ENCODE peak calls at places on chromosomes 3 and 15, in eight cellular contexts. H is DMS153; U is activated effector memory CD4-positive, alpha-beta T cell treated with anti-CD3 and anti-CD28 coated beads, Interleukin-2, amount 50 U/mL, for 16 hours; M is choroid plexus epithelial cell; S is heart right ventricle; K is left colon; V is omental fat pad; B is GM04503. Q is an unnamed sample.

GRCh38 chr3:34207826-34208225 is 409.4 kb downstream of the PDCD6IP start:
- DNase-seq in H (no peak), U (no peak), M (peak; percentile 26), S (no peak), K (no peak), V (no peak), B (no peak), Q (no peak)

GRCh38 chr15:52148409-52148808 is 35.8 kb upstream of the BCL2L10 start:
- DNase-seq in H (no peak), U (no peak), M (no peak), S (no peak), K (no peak), V (no peak), B (no peak), Q (peak; percentile 27)

GRCh38 chr3:57228734-57229505 is 1.4 kb downstream of the APPL1 start:
- DNase-seq in H (no peak), U (no peak), M (peak; percentile 49), S (no peak), K (no peak), V (no peak), B (peak; percentile 66), Q (no peak)

GRCh38 chr3:70179111-70179510 is 133.3 kb downstream of the MDFIC2 start:
- DNase-seq in H (no peak), U (no peak), M (no peak), S (no peak), K (no peak), V (no peak), B (no peak), Q (no peak)

GRCh38 chr15:86611392-86612040 is 531.8 kb downstream of the AGBL1 start:
- DNase-seq in H (no peak), U (peak; percentile 63), M (no peak), S (no peak), K (no peak), V (no peak), B (no peak), Q (no peak)

GRCh38 chr3:195758721-195759353 is 38.1 kb downstream of the MUC20 start:
- DNase-seq in H (no peak), U (no peak), M (no peak), S (no peak), K (no peak), V (no peak), B (no peak), Q (no peak)

GRCh38 chr3:159762981-159763465 is 225.6 kb upstream of the IL12A start:
- DNase-seq in H (peak; percentile 51), U (no peak), M (peak; percentile 84), S (peak; percentile 89), K (peak; percentile 44), V (peak; percentile 38), B (peak; percentile 60), Q (peak; percentile 82)

GRCh38 chr3:100553618-100554372 is 55.6 kb upstream of the ADGRG7 start:
- DNase-seq in H (no peak), U (no peak), M (no peak), S (no peak), K (no peak), V (no peak), B (no peak), Q (no peak)

GRCh38 chr3:7684193-7684592 is 817.4 kb upstream of the LMCD1 start:
- DNase-seq in H (no peak), U (no peak), M (peak; percentile 10), S (no peak), K (no peak), V (no peak), B (no peak), Q (no peak)

GRCh38 chr3:51703776-51704510 is 2.9 kb upstream of the GRM2 start:
- DNase-seq in H (no peak), U (no peak), M (no peak), S (no peak), K (no peak), V (no peak), B (no peak), Q (peak; percentile 43)

GRCh38 chr15:51864408-51865056 is 35.1 kb downstream of the TMOD3 start:
- DNase-seq in H (no peak), U (no peak), M (no peak), S (no peak), K (no peak), V (no peak), B (no peak), Q (peak; percentile 96)

GRCh38 chr3:12901631-12902045 is 60.3 kb upstream of the RPL32 start:
- DNase-seq in H (no peak), U (no peak), M (no peak), S (no peak), K (no peak), V (no peak), B (no peak), Q (no peak)

GRCh38 chr15:64581408-64581761 is 121.0 kb downstream of the ZNF609 start:
- DNase-seq in H (no peak), U (no peak), M (no peak), S (no peak), K (no peak), V (no peak), B (no peak), Q (no peak)

GRCh38 chr3:136838641-136839555 is 20.0 kb downstream of the SLC35G2 start:
- DNase-seq in H (no peak), U (no peak), M (peak; percentile 70), S (no peak), K (no peak), V (no peak), B (no peak), Q (no peak)

GRCh38 chr3:56595956-56596355 is 39.0 kb downstream of the CCDC66 start:
- DNase-seq in H (no peak), U (no peak), M (no peak), S (no peak), K (no peak), V (no peak), B (no peak), Q (no peak)

GRCh38 chr3:72153477-72154314 is 368.7 kb upstream of the PROK2 start:
- DNase-seq in H (no peak), U (no peak), M (no peak), S (no peak), K (no peak), V (no peak), B (no peak), Q (no peak)

GRCh38 chr15:70479785-70480184 is 283.6 kb downstream of the UACA start:
- DNase-seq in H (no peak), U (no peak), M (no peak), S (no peak), K (no peak), V (no peak), B (no peak), Q (no peak)

GRCh38 chr3:194556086-194557056 is 69.6 kb upstream of the ATP13A3 start:
- DNase-seq in H (peak; percentile 24), U (peak; percentile 63), M (peak; percentile 42), S (no peak), K (no peak), V (no peak), B (no peak), Q (no peak)

GRCh38 chr15:90883526-90883931 is 775 bp upstream of the FES start:
- DNase-seq in H (no peak), U (no peak), M (no peak), S (no peak), K (no peak), V (no peak), B (no peak), Q (peak; percentile 66)

GRCh38 chr15:77599357-77599756 is 33.4 kb downstream of the LINGO1 start:
- DNase-seq in H (no peak), U (no peak), M (no peak), S (no peak), K (no peak), V (no peak), B (no peak), Q (no peak)

GRCh38 chr3:169454823-169455222 is 208.7 kb downstream of the MECOM start:
- DNase-seq in H (no peak), U (no peak), M (peak; percentile 78), S (no peak), K (no peak), V (no peak), B (peak; percentile 10), Q (no peak)

GRCh38 chr3:13166243-13167063 is 93.2 kb upstream of the IQSEC1 start:
- DNase-seq in H (no peak), U (no peak), M (no peak), S (no peak), K (no peak), V (no peak), B (no peak), Q (peak; percentile 32)

GRCh38 chr3:197006446-197006845 is 23.2 kb downstream of the MELTF start:
- DNase-seq in H (no peak), U (no peak), M (no peak), S (no peak), K (no peak), V (no peak), B (no peak), Q (peak; percentile 59)

GRCh38 chr15:41941644-41942415 is 30.5 kb downstream of the EHD4 start:
- DNase-seq in H (no peak), U (no peak), M (no peak), S (no peak), K (no peak), V (no peak), B (no peak), Q (no peak)

GRCh38 chr3:165653130-165653778 is 184.0 kb downstream of the BCHE start:
- DNase-seq in H (no peak), U (no peak), M (no peak), S (no peak), K (no peak), V (no peak), B (no peak), Q (no peak)

GRCh38 chr15:71691322-71691699 is 119.0 kb upstream of the NR2E3 start:
- DNase-seq in H (no peak), U (no peak), M (no peak), S (no peak), K (no peak), V (no peak), B (no peak), Q (no peak)

GRCh38 chr3:179175358-179175757 is 27.2 kb downstream of the PIK3CA start:
- DNase-seq in H (no peak), U (no peak), M (no peak), S (no peak), K (no peak), V (no peak), B (no peak), Q (no peak)

GRCh38 chr15:64185331-64185911 is 22.6 kb upstream of the PPIB start:
- DNase-seq in H (no peak), U (no peak), M (no peak), S (no peak), K (no peak), V (no peak), B (no peak), Q (no peak)